ENCODE peak calls at places on chromosomes 13 and 19, in six cellular contexts. A, R, W, E, F and D are unnamed samples.

GRCh38 chr13:31725841-31726240 is 13.5 kb upstream of the RXFP2 start:
- DNase-seq in A (no peak), R (no peak), W (no peak), E (peak; percentile 40), F (no peak), D (no peak)

GRCh38 chr19:46951236-46951986 is 68.2 kb upstream of the NPAS1 start:
- DNase-seq in A (no peak), R (peak; percentile 73), W (no peak), E (no peak), F (peak; percentile 37), D (no peak)

GRCh38 chr19:36051236-36051635 is 2.8 kb downstream of the THAP8 start:
- DNase-seq in A (peak; percentile 40), R (no peak), W (no peak), E (no peak), F (no peak), D (no peak)

GRCh38 chr19:50205681-50206138 is 2.3 kb downstream of the MYH14 start:
- DNase-seq in A (no peak), R (no peak), W (no peak), E (no peak), F (no peak), D (no peak)

GRCh38 chr13:43665388-43665787 is 121.4 kb downstream of the ENOX1 start:
- DNase-seq in A (no peak), R (no peak), W (no peak), E (no peak), F (no peak), D (no peak)

GRCh38 chr19:18940791-18941627 is at the start of gene HOMER3:
- DNase-seq in A (peak; percentile 80), R (peak; percentile 85), W (peak; percentile 90), E (peak; percentile 58), F (peak; percentile 67), D (peak; percentile 20)

GRCh38 chr13:105410602-105411001 is 1124.9 kb downstream of the EFNB2 start:
- DNase-seq in A (no peak), R (peak; percentile 19), W (peak; percentile 25), E (peak; percentile 9), F (peak; percentile 48), D (peak; percentile 23)

GRCh38 chr13:71866173-71867091 is 572 bp downstream of the DACH1 start:
- DNase-seq in A (no peak), R (peak; percentile 24), W (peak; percentile 41), E (peak; percentile 56), F (peak; percentile 13), D (no peak)

GRCh38 chr13:62910541-62910940 is 1494.9 kb upstream of the PCDH20 start:
- DNase-seq in A (no peak), R (no peak), W (no peak), E (no peak), F (no peak), D (no peak)

GRCh38 chr13:49690133-49690989 is 925 bp downstream of the EBPL start:
- DNase-seq in A (no peak), R (peak; percentile 58), W (no peak), E (peak; percentile 64), F (peak; percentile 60), D (no peak)

GRCh38 chr19:37975071-37975470 is 68.1 kb downstream of the SIPA1L3 start:
- DNase-seq in A (peak; percentile 85), R (no peak), W (no peak), E (no peak), F (no peak), D (no peak)

GRCh38 chr19:42352216-42352892 is 26.9 kb downstream of the MEGF8 start:
- DNase-seq in A (no peak), R (peak; percentile 41), W (no peak), E (peak; percentile 6), F (peak; percentile 10), D (peak; percentile 30)

GRCh38 chr19:49799798-49800376 is 13.2 kb downstream of the FUZ start:
- DNase-seq in A (peak; percentile 17), R (no peak), W (no peak), E (no peak), F (no peak), D (no peak)

GRCh38 chr13:80037505-80037888 is 303.4 kb downstream of the SPRY2 start:
- DNase-seq in A (no peak), R (peak; percentile 96), W (no peak), E (peak; percentile 90), F (peak; percentile 73), D (no peak)

GRCh38 chr13:100887729-100888151 is 213.1 kb upstream of the TMTC4 start:
- DNase-seq in A (no peak), R (peak; percentile 93), W (no peak), E (peak; percentile 89), F (peak; percentile 15), D (no peak)

GRCh38 chr13:76762731-76763130 is 123.5 kb downstream of the KCTD12 start:
- DNase-seq in A (no peak), R (no peak), W (no peak), E (no peak), F (peak; percentile 56), D (no peak)

GRCh38 chr13:73158851-73159250 is 100.0 kb downstream of the KLF5 start:
- DNase-seq in A (no peak), R (peak; percentile 80), W (no peak), E (peak; percentile 46), F (peak; percentile 54), D (no peak)

GRCh38 chr13:95896302-95896701 is 156.9 kb downstream of the UGGT2 start:
- DNase-seq in A (no peak), R (no peak), W (no peak), E (no peak), F (peak; percentile 53), D (no peak)

GRCh38 chr19:54297759-54298305 is 15.1 kb downstream of the LILRA5 start:
- DNase-seq in A (peak; percentile 37), R (no peak), W (no peak), E (no peak), F (no peak), D (no peak)

GRCh38 chr13:90622547-90622946 is 724.9 kb upstream of the MIR17HG start:
- DNase-seq in A (no peak), R (peak; percentile 54), W (no peak), E (no peak), F (peak; percentile 20), D (no peak)

GRCh38 chr19:8610928-8611284 is 391 bp upstream of the ADAMTS10 start:
- DNase-seq in A (no peak), R (no peak), W (no peak), E (no peak), F (no peak), D (no peak)

GRCh38 chr19:14198384-14199376 is 7.3 kb downstream of the ADGRL1 start:
- DNase-seq in A (peak; percentile 40), R (no peak), W (no peak), E (no peak), F (peak; percentile 30), D (no peak)
- H3K4me3 ChIP-seq in A (no peak overlapping the region), R (no peak overlapping the region), W (no peak overlapping the region), E (no peak overlapping the region), F (no peak overlapping the region), D (no peak overlapping the region)

GRCh38 chr13:85525411-85525810 is 273.8 kb downstream of the SLITRK6 start:
- DNase-seq in A (no peak), R (no peak), W (no peak), E (peak; percentile 3), F (no peak), D (no peak)

GRCh38 chr13:85528578-85529215 is 270.5 kb downstream of the SLITRK6 start:
- DNase-seq in A (no peak), R (peak; percentile 1), W (no peak), E (peak; percentile 37), F (peak; percentile 17), D (no peak)

DNA sequence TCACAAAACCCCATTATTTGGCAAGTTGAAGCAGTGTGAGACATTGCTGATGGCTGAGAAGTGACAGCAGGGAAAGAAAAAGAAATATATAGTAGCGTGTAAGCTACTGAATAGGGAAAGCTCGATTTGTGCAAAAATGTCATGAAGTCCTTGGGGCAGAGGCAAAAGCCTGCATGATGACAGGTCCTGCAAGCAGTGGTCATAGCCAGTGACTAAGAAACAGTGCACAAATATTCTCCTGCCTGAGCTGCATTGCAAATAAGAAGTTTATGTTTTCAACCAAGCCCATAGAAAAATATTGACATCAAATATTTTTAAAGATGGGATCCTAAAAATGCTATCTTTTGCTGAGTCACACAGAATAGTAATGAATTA is 270.0 kb downstream of the SLITRK6 start:
- DNase-seq in A (no peak), R (no peak), W (no peak), E (peak; percentile 19), F (no peak), D (no peak)
- H3K4me3 ChIP-seq in A (no peak overlapping the region), R (no peak overlapping the region), W (no peak overlapping the region), E (peak overlapping the region; percentile 61), F (no peak overlapping the region), D (no peak overlapping the region)

GRCh38 chr19:14770944-14771839 is 7.2 kb downstream of the ADGRE2 start:
- DNase-seq in A (peak; percentile 20), R (no peak), W (no peak), E (no peak), F (no peak), D (no peak)

GRCh38 chr19:14770136-14770535 is 8.2 kb downstream of the ADGRE2 start:
- DNase-seq in A (no peak), R (no peak), W (no peak), E (no peak), F (no peak), D (no peak)

GRCh38 chr19:14772467-14772866 is 5.9 kb downstream of the ADGRE2 start:
- DNase-seq in A (no peak), R (no peak), W (no peak), E (no peak), F (no peak), D (no peak)

GRCh38 chr19:14774373-14774772 is 4.0 kb downstream of the ADGRE2 start:
- DNase-seq in A (no peak), R (no peak), W (no peak), E (no peak), F (no peak), D (no peak)

DNA sequence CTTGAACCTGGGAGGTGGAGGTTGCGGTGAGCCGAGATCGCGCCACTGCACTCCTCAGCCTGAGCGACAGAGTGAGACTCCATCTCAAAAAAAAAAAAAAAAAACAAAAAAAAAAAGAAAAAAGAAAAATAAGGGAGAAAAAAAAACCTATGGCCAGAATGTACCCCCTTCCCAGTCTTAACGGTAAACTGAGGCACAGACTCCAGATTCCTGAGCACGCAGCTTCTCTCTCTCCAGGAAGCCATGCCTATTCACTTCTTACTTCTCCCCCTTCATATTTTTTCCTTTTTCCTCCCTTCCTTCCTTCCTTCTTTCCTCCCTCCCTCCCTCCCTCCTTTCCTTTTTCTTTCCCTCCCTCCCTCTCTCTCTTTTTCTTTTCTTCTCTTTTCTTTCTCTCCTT is 5.4 kb downstream of the ADGRE2 start:
- DNase-seq in A (no peak), R (no peak), W (no peak), E (no peak), F (no peak), D (no peak)
- H3K4me3 ChIP-seq in A (no peak overlapping the region), R (no peak overlapping the region), W (no peak overlapping the region), E (no peak overlapping the region), F (no peak overlapping the region), D (no peak overlapping the region)

GRCh38 chr13:112687836-112688559 is 1.8 kb upstream of the ATP11A start:
- DNase-seq in A (no peak), R (no peak), W (no peak), E (no peak), F (no peak), D (no peak)

GRCh38 chr13:112690242-112690943 is 555 bp downstream of the ATP11A start:
- DNase-seq in A (peak; percentile 48), R (peak; percentile 74), W (peak; percentile 51), E (peak; percentile 64), F (peak; percentile 43), D (no peak)

GRCh38 chr13:112686987-112687386 is 2.9 kb upstream of the ATP11A start:
- DNase-seq in A (no peak), R (no peak), W (no peak), E (no peak), F (no peak), D (no peak)

GRCh38 chr13:112689498-112690241 is at the start of gene ATP11A:
- DNase-seq in A (peak; percentile 72), R (peak; percentile 97), W (peak; percentile 90), E (peak; percentile 92), F (peak; percentile 96), D (peak; percentile 64)

GRCh38 chr13:112688560-112689497 is 1.0 kb upstream of the ATP11A start:
- DNase-seq in A (peak; percentile 1), R (peak; percentile 46), W (peak; percentile 68), E (peak; percentile 46), F (no peak), D (no peak)
- H3K4me3 ChIP-seq in A (peak overlapping the region; percentile 80), R (peak overlapping the region; percentile 74), W (peak overlapping the region; percentile 63), E (peak overlapping the region; percentile 85), F (peak overlapping the region; percentile 64), D (peak overlapping the region; percentile 79)